ENCODE peak calls at places on chromosomes 13 and 19, in ten cellular contexts. K, R, W, O, N, S, P, E, J and X are unnamed samples.

GRCh38 chr13:41848435-41849255 is 112.3 kb downstream of the VWA8 start:
- DNase-seq in R (no peak), E (no peak), S (no peak), K (no peak), P (no peak), W (no peak), N (no peak), J (no peak), O (no peak), X (no peak)

GRCh38 chr13:104954210-104954609 is 1581.3 kb downstream of the EFNB2 start:
- DNase-seq in W (no peak), R (no peak), E (no peak), O (no peak), K (no peak), S (no peak), N (no peak), P (no peak), J (no peak), X (no peak)

GRCh38 chr13:75486146-75486545 is 4.2 kb upstream of the TBC1D4 start:
- DNase-seq in E (no peak), R (no peak), W (no peak), K (no peak), J (no peak), P (no peak), N (peak; percentile 35), S (no peak), O (no peak), X (no peak)

GRCh38 chr19:17172624-17173345 is 42.4 kb upstream of the USE1 start:
- DNase-seq in O (no peak), R (no peak), P (no peak), W (no peak), S (no peak), J (no peak), K (no peak), N (no peak), E (no peak), X (no peak)

GRCh38 chr19:35484637-35485036 is 5.6 kb downstream of the KRTDAP start:
- DNase-seq in O (no peak), R (no peak), W (no peak), E (no peak), J (no peak), P (no peak), K (no peak), S (no peak), N (no peak), X (no peak)

GRCh38 chr13:24683833-24684599 is 3.8 kb downstream of the ATP12A start:
- DNase-seq in S (peak; percentile 69), O (no peak), N (peak; percentile 86), P (no peak), J (peak; percentile 46), R (no peak), E (peak; percentile 82), K (no peak), W (peak; percentile 43), X (peak; percentile 27)

GRCh38 chr13:74194856-74195255 is 60.7 kb upstream of the KLF12 start:
- DNase-seq in O (no peak), R (no peak), S (no peak), E (no peak), K (no peak), J (no peak), P (no peak), N (no peak), W (no peak), X (no peak)

GRCh38 chr13:89401209-89401810 is 1730.1 kb downstream of the SLITRK5 start:
- DNase-seq in K (no peak), J (no peak), E (no peak), S (no peak), P (no peak), R (no peak), N (no peak), W (no peak), O (no peak), X (no peak)

GRCh38 chr13:110627761-110628476 is 12.6 kb downstream of the NAXD start:
- DNase-seq in P (no peak), K (no peak), W (no peak), E (peak; percentile 51), O (no peak), R (no peak), S (no peak), N (no peak), J (no peak), X (no peak)

GRCh38 chr13:29508130-29508873 is 87.2 kb downstream of the SLC7A1 start:
- DNase-seq in S (peak; percentile 74), W (peak; percentile 84), O (peak; percentile 92), R (peak; percentile 89), P (no peak), J (peak; percentile 66), K (peak; percentile 45), N (peak; percentile 85), E (peak; percentile 92), X (peak; percentile 51)

GRCh38 chr13:34942732-34943674 is 933 bp downstream of the NBEA start:
- DNase-seq in E (peak; percentile 78), S (peak; percentile 2), R (peak; percentile 60), O (peak; percentile 65), J (no peak), N (peak; percentile 68), K (no peak), W (peak; percentile 21), P (no peak), X (peak; percentile 30)

GRCh38 chr13:87925006-87925405 is 253.8 kb downstream of the SLITRK5 start:
- DNase-seq in E (no peak), O (no peak), K (no peak), J (no peak), S (no peak), N (no peak), R (no peak), P (no peak), W (no peak), X (no peak)

GRCh38 chr19:17933414-17934129 is 757 bp downstream of the CCDC124 start:
- DNase-seq in W (no peak), O (no peak), K (no peak), P (no peak), S (no peak), E (no peak), J (no peak), R (no peak), N (no peak), X (no peak)

GRCh38 chr13:38386421-38386820 is 36.8 kb downstream of the UFM1 start:
- DNase-seq in K (no peak), O (no peak), N (no peak), E (no peak), P (no peak), R (no peak), W (no peak), S (no peak), J (no peak), X (no peak)

GRCh38 chr19:17300992-17301585 is 2.1 kb downstream of the ABHD8 start:
- DNase-seq in O (no peak), S (no peak), E (no peak), N (no peak), P (no peak), K (no peak), R (no peak), J (no peak), W (no peak), X (no peak)

GRCh38 chr13:65856464-65856863 is 1373.7 kb downstream of the PCDH9 start:
- DNase-seq in N (no peak), K (no peak), W (no peak), R (no peak), O (no peak), E (no peak), P (no peak), J (no peak), S (no peak), X (no peak)

GRCh38 chr13:20320885-20321284 is 88.8 kb upstream of the GJB6 start:
- DNase-seq in J (no peak), E (no peak), P (no peak), K (no peak), S (no peak), N (no peak), W (no peak), R (no peak), O (no peak), X (no peak)

GRCh38 chr19:40811478-40812341 is 12.7 kb downstream of the EGLN2 start:
- DNase-seq in W (no peak), O (no peak), R (no peak), N (peak; percentile 51), J (no peak), E (peak; percentile 81), P (no peak), K (no peak), S (no peak), X (no peak)
- H3K27ac ChIP-seq in W (peak overlapping the region; percentile 78), O (peak overlapping the region; percentile 67), R (peak overlapping the region; percentile 63), N (no peak overlapping the region), J (peak overlapping the region; percentile 51), E (peak overlapping the region; percentile 78), P (peak overlapping the region; percentile 82), K (peak overlapping the region; percentile 50), S (no peak overlapping the region), X (no peak overlapping the region)

DNA sequence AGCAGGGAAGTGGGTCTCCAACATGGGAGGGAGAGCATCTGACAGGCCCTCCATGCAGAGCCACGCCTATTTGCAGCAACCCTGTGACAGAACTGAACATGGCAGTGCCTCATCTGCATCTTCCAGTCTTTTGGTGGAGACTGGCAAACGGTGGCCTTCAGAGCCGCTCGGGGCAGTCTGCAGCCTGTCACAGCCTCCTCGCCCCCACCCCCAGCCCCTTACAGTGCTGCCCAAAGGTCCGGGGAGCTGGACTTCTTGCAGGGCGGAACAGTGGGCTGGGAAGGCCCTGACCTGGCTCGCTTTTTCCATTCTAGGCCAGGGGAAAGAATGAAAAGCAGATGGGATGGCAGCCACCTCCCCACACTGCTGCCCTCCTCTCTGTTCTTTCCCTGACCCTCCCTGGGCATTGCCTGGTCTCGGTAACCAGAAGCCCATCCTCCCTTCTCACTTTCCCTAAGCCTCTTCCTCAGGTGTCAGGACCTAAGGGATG is 2.7 kb downstream of the CALM3 start:
- DNase-seq in S (no peak), R (peak; percentile 61), P (no peak), O (no peak), N (no peak), K (no peak), J (no peak), E (no peak), W (no peak), X (no peak)
- H3K27ac ChIP-seq in S (peak overlapping the region; percentile 99), R (peak overlapping the region; percentile 93), P (peak overlapping the region; percentile 99), O (peak overlapping the region; percentile 100), N (no peak overlapping the region), K (peak overlapping the region; percentile 89), J (no peak overlapping the region), E (peak overlapping the region; percentile 96), W (peak overlapping the region; percentile 100), X (no peak overlapping the region)

GRCh38 chr19:3283886-3284657 is 59.6 kb downstream of the CELF5 start:
- DNase-seq in N (no peak), W (no peak), O (no peak), K (no peak), J (no peak), E (no peak), S (no peak), R (no peak), P (no peak), X (no peak)
- H3K27ac ChIP-seq in N (no peak overlapping the region), W (no peak overlapping the region), O (no peak overlapping the region), K (no peak overlapping the region), J (peak overlapping the region; percentile 25), E (no peak overlapping the region), S (no peak overlapping the region), R (no peak overlapping the region), P (no peak overlapping the region), X (no peak overlapping the region)

DNA sequence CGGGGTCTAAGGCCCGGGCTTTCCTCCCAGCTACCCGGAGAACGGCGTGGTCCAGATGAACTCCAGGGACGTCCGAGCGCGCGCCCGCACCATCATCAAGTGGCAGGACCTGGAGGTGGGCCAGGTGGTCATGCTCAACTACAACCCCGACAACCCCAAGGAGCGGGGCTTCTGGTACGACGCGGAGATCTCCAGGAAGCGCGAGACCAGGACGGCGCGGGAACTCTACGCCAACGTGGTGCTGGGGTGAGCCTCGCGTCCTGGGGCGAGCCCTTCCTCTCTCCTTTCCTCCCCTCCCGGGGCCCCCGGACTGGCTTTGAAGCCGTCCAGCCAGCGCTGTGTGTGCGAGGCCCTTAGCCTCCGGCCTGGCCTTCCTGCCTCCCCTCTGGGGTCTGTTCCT is 23.4 kb downstream of the UHRF1 start:
- DNase-seq in S (no peak), P (no peak), J (no peak), O (no peak), N (no peak), W (no peak), R (no peak), K (no peak), E (no peak), X (no peak)
- H3K27ac ChIP-seq in S (no peak overlapping the region), P (no peak overlapping the region), J (no peak overlapping the region), O (no peak overlapping the region), N (no peak overlapping the region), W (no peak overlapping the region), R (no peak overlapping the region), K (no peak overlapping the region), E (peak overlapping the region; percentile 66), X (no peak overlapping the region)